ENCODE peak calls at places on chromosomes 12 and 14, in six cellular contexts. P, F, J, R, K and W are unnamed samples.

GRCh38 chr12:153080-153746 is 60.7 kb downstream of the SLC6A12 start:
- DNase-seq in P (peak; percentile 35), F (peak; percentile 83), J (peak; percentile 85), R (peak; percentile 88), K (no peak), W (peak; percentile 12)

GRCh38 chr12:52713960-52714886 is 10.9 kb upstream of the KRT77 start:
- DNase-seq in P (peak; percentile 11), F (no peak), J (no peak), R (no peak), K (no peak), W (no peak)

GRCh38 chr12:54026640-54027441 is 1.4 kb upstream of the HOXC6 start:
- DNase-seq in P (no peak), F (no peak), J (no peak), R (no peak), K (no peak), W (no peak)

GRCh38 chr14:89190779-89191513 is 226.1 kb downstream of the FOXN3 start:
- DNase-seq in P (no peak), F (no peak), J (no peak), R (peak; percentile 98), K (no peak), W (no peak)

GRCh38 chr12:43858096-43858495 is 22.2 kb downstream of the TMEM117 start:
- DNase-seq in P (no peak), F (no peak), J (no peak), R (peak; percentile 15), K (no peak), W (no peak)

GRCh38 chr14:36580856-36581831 is 1.3 kb downstream of the NKX2-8 start:
- DNase-seq in P (no peak), F (no peak), J (no peak), R (peak; percentile 18), K (no peak), W (peak; percentile 21)

GRCh38 chr12:124567035-124567672 is at the start of gene NCOR2:
- DNase-seq in P (peak; percentile 45), F (no peak), J (peak; percentile 37), R (no peak), K (peak; percentile 40), W (peak; percentile 43)

GRCh38 chr12:92133166-92133565 is 12.5 kb downstream of the BTG1 start:
- DNase-seq in P (no peak), F (no peak), J (no peak), R (no peak), K (no peak), W (no peak)

GRCh38 chr14:23294734-23295561 is 7.7 kb downstream of the PPP1R3E start:
- DNase-seq in P (peak; percentile 52), F (peak; percentile 58), J (peak; percentile 40), R (peak; percentile 76), K (peak; percentile 38), W (peak; percentile 41)

GRCh38 chr14:90891326-90891725 is 75.1 kb upstream of the TTC7B start:
- DNase-seq in P (no peak), F (no peak), J (no peak), R (no peak), K (no peak), W (no peak)

GRCh38 chr14:67999290-67999689 is 179.7 kb downstream of the RAD51B start:
- DNase-seq in P (no peak), F (no peak), J (no peak), R (no peak), K (no peak), W (no peak)

GRCh38 chr14:23434488-23435219 is 806 bp downstream of the MYH7 start:
- DNase-seq in P (no peak), F (no peak), J (no peak), R (no peak), K (no peak), W (no peak)

GRCh38 chr12:52010152-52010622 is 3.4 kb downstream of the TAMALIN start:
- DNase-seq in P (no peak), F (no peak), J (peak; percentile 42), R (no peak), K (no peak), W (no peak)

GRCh38 chr12:58728397-58728796 is 191.9 kb downstream of the LRIG3 start:
- DNase-seq in P (no peak), F (no peak), J (no peak), R (no peak), K (no peak), W (no peak)

GRCh38 chr12:118680361-118680963 is 300.9 kb upstream of the SRRM4 start:
- DNase-seq in P (no peak), F (no peak), J (no peak), R (no peak), K (no peak), W (no peak)

GRCh38 chr14:61098711-61099110 is 117.7 kb downstream of the SLC38A6 start:
- DNase-seq in P (no peak), F (no peak), J (no peak), R (no peak), K (no peak), W (no peak)

GRCh38 chr12:47022296-47022695 is 57.1 kb upstream of the PCED1B start:
- DNase-seq in P (no peak), F (no peak), J (no peak), R (no peak), K (no peak), W (no peak)

GRCh38 chr12:30847259-30847658 is 79.3 kb upstream of the TSPAN11 start:
- DNase-seq in P (no peak), F (no peak), J (no peak), R (peak; percentile 85), K (no peak), W (peak; percentile 84)

GRCh38 chr12:129063600-129063999 is 210.3 kb downstream of the GLT1D1 start:
- DNase-seq in P (no peak), F (no peak), J (no peak), R (no peak), K (no peak), W (no peak)

GRCh38 chr12:32860182-32860581 is 36.4 kb downstream of the PKP2 start:
- DNase-seq in P (no peak), F (no peak), J (no peak), R (no peak), K (no peak), W (no peak)